ENCODE peak calls at places on chromosomes 1 and 21, in ten cellular contexts. One of them, this sample, is unnamed.

GRCh38 chr1:11406845-11407244 is 72.1 kb upstream of the DISP3 start:
- DNase-seq in SK-N-SH: no peak
- DNase-seq in GM23248: no peak
- DNase-seq in psoas muscle: no peak
- DNase-seq in neural progenitor cell: no peak
- DNase-seq in fibroblast of lung: no peak
- DNase-seq in endodermal cell: no peak
- DNase-seq in aorta: no peak
- DNase-seq in HL-60: no peak
- DNase-seq in IMR-90: no peak
- DNase-seq in this sample: no peak

GRCh38 chr1:236516929-236517704 is 6.7 kb upstream of the LGALS8 start:
- DNase-seq in aorta: no peak
- DNase-seq in SK-N-SH: no peak
- DNase-seq in GM23248: peak
- DNase-seq in endodermal cell: no peak
- DNase-seq in HL-60: no peak
- DNase-seq in psoas muscle: no peak
- DNase-seq in IMR-90: peak
- DNase-seq in neural progenitor cell: no peak
- DNase-seq in fibroblast of lung: peak
- DNase-seq in this sample: peak

GRCh38 chr21:39971961-39972360 is 104.7 kb downstream of the PCP4 start:
- DNase-seq in aorta: no peak
- DNase-seq in fibroblast of lung: no peak
- DNase-seq in neural progenitor cell: no peak
- DNase-seq in IMR-90: no peak
- DNase-seq in SK-N-SH: no peak
- DNase-seq in psoas muscle: no peak
- DNase-seq in GM23248: no peak
- DNase-seq in endodermal cell: no peak
- DNase-seq in HL-60: no peak
- DNase-seq in this sample: no peak

GRCh38 chr1:78145105-78145580 is 99.4 kb downstream of the GIPC2 start:
- DNase-seq in IMR-90: peak
- DNase-seq in endodermal cell: peak
- DNase-seq in neural progenitor cell: peak
- DNase-seq in psoas muscle: peak
- DNase-seq in aorta: no peak
- DNase-seq in fibroblast of lung: peak
- DNase-seq in SK-N-SH: peak
- DNase-seq in HL-60: peak
- DNase-seq in GM23248: peak
- DNase-seq in this sample: peak

GRCh38 chr1:19197849-19198248 is 12.2 kb downstream of the UBR4 start:
- DNase-seq in GM23248: no peak
- DNase-seq in neural progenitor cell: no peak
- DNase-seq in HL-60: no peak
- DNase-seq in fibroblast of lung: no peak
- DNase-seq in IMR-90: no peak
- DNase-seq in SK-N-SH: no peak
- DNase-seq in psoas muscle: no peak
- DNase-seq in endodermal cell: no peak
- DNase-seq in aorta: no peak
- DNase-seq in this sample: no peak

GRCh38 chr1:92194516-92194915 is 23.2 kb upstream of the C1orf146 start:
- DNase-seq in HL-60: no peak
- DNase-seq in neural progenitor cell: no peak
- DNase-seq in GM23248: peak
- DNase-seq in IMR-90: peak
- DNase-seq in SK-N-SH: no peak
- DNase-seq in psoas muscle: no peak
- DNase-seq in endodermal cell: no peak
- DNase-seq in aorta: no peak
- DNase-seq in fibroblast of lung: no peak
- DNase-seq in this sample: no peak

GRCh38 chr1:37267111-37267835 is 207.1 kb upstream of the ZC3H12A start:
- DNase-seq in HL-60: no peak
- DNase-seq in psoas muscle: no peak
- DNase-seq in fibroblast of lung: no peak
- DNase-seq in endodermal cell: no peak
- DNase-seq in neural progenitor cell: peak
- DNase-seq in IMR-90: no peak
- DNase-seq in aorta: no peak
- DNase-seq in SK-N-SH: peak
- DNase-seq in GM23248: peak
- DNase-seq in this sample: no peak

GRCh38 chr1:167715653-167716302 is 6.0 kb upstream of the MPZL1 start:
- DNase-seq in psoas muscle: no peak
- DNase-seq in aorta: no peak
- DNase-seq in IMR-90: peak
- DNase-seq in fibroblast of lung: no peak
- DNase-seq in GM23248: no peak
- DNase-seq in HL-60: no peak
- DNase-seq in SK-N-SH: no peak
- DNase-seq in neural progenitor cell: no peak
- DNase-seq in endodermal cell: no peak
- DNase-seq in this sample: peak

GRCh38 chr1:94622757-94623156 is 81.2 kb upstream of the F3 start:
- DNase-seq in psoas muscle: no peak
- DNase-seq in SK-N-SH: no peak
- DNase-seq in GM23248: peak
- DNase-seq in HL-60: no peak
- DNase-seq in fibroblast of lung: peak
- DNase-seq in neural progenitor cell: peak
- DNase-seq in IMR-90: peak
- DNase-seq in aorta: no peak
- DNase-seq in endodermal cell: no peak
- DNase-seq in this sample: peak

GRCh38 chr1:31927661-31927980 is 10.5 kb downstream of the PTP4A2 start:
- DNase-seq in aorta: no peak
- DNase-seq in GM23248: no peak
- DNase-seq in psoas muscle: no peak
- DNase-seq in fibroblast of lung: no peak
- DNase-seq in IMR-90: no peak
- DNase-seq in neural progenitor cell: no peak
- DNase-seq in HL-60: no peak
- DNase-seq in endodermal cell: no peak
- DNase-seq in SK-N-SH: no peak
- DNase-seq in this sample: no peak
- H3K4me3 ChIP-seq in aorta: no peak
- H3K4me3 ChIP-seq in GM23248: no peak
- H3K4me3 ChIP-seq in psoas muscle: peak
- H3K4me3 ChIP-seq in fibroblast of lung: no peak
- H3K4me3 ChIP-seq in IMR-90: no peak
- H3K4me3 ChIP-seq in neural progenitor cell: peak
- H3K4me3 ChIP-seq in HL-60: no peak
- H3K4me3 ChIP-seq in endodermal cell: no peak
- H3K4me3 ChIP-seq in SK-N-SH: no peak
- H3K4me3 ChIP-seq in this sample: no peak

GRCh38 chr1:6309550-6309949 is 48.7 kb upstream of the GPR153 start:
- DNase-seq in fibroblast of lung: no peak
- DNase-seq in psoas muscle: no peak
- DNase-seq in endodermal cell: no peak
- DNase-seq in GM23248: no peak
- DNase-seq in IMR-90: no peak
- DNase-seq in neural progenitor cell: no peak
- DNase-seq in SK-N-SH: no peak
- DNase-seq in aorta: no peak
- DNase-seq in HL-60: no peak
- DNase-seq in this sample: no peak
- H3K4me3 ChIP-seq in fibroblast of lung: no peak
- H3K4me3 ChIP-seq in psoas muscle: no peak
- H3K4me3 ChIP-seq in endodermal cell: no peak
- H3K4me3 ChIP-seq in GM23248: no peak
- H3K4me3 ChIP-seq in IMR-90: no peak
- H3K4me3 ChIP-seq in neural progenitor cell: no peak
- H3K4me3 ChIP-seq in SK-N-SH: no peak
- H3K4me3 ChIP-seq in aorta: no peak
- H3K4me3 ChIP-seq in HL-60: no peak
- H3K4me3 ChIP-seq in this sample: no peak

GRCh38 chr1:202018476-202019234 is 8.3 kb downstream of the ELF3 start:
- DNase-seq in neural progenitor cell: no peak
- DNase-seq in GM23248: no peak
- DNase-seq in fibroblast of lung: peak
- DNase-seq in HL-60: no peak
- DNase-seq in IMR-90: no peak
- DNase-seq in aorta: no peak
- DNase-seq in endodermal cell: peak
- DNase-seq in SK-N-SH: no peak
- DNase-seq in psoas muscle: no peak
- DNase-seq in this sample: no peak
- H3K4me3 ChIP-seq in neural progenitor cell: no peak
- H3K4me3 ChIP-seq in GM23248: no peak
- H3K4me3 ChIP-seq in fibroblast of lung: no peak
- H3K4me3 ChIP-seq in HL-60: no peak
- H3K4me3 ChIP-seq in IMR-90: no peak
- H3K4me3 ChIP-seq in aorta: no peak
- H3K4me3 ChIP-seq in endodermal cell: no peak
- H3K4me3 ChIP-seq in SK-N-SH: no peak
- H3K4me3 ChIP-seq in psoas muscle: no peak
- H3K4me3 ChIP-seq in this sample: no peak

GRCh38 chr1:153697191-153697872 is 18.8 kb downstream of the NPR1 start:
- DNase-seq in neural progenitor cell: peak
- DNase-seq in SK-N-SH: peak
- DNase-seq in endodermal cell: peak
- DNase-seq in fibroblast of lung: peak
- DNase-seq in psoas muscle: peak
- DNase-seq in aorta: peak
- DNase-seq in HL-60: no peak
- DNase-seq in IMR-90: no peak
- DNase-seq in GM23248: peak
- DNase-seq in this sample: no peak
- H3K4me3 ChIP-seq in neural progenitor cell: no peak
- H3K4me3 ChIP-seq in SK-N-SH: no peak
- H3K4me3 ChIP-seq in endodermal cell: no peak
- H3K4me3 ChIP-seq in fibroblast of lung: no peak
- H3K4me3 ChIP-seq in psoas muscle: no peak
- H3K4me3 ChIP-seq in aorta: no peak
- H3K4me3 ChIP-seq in HL-60: no peak
- H3K4me3 ChIP-seq in IMR-90: no peak
- H3K4me3 ChIP-seq in GM23248: no peak
- H3K4me3 ChIP-seq in this sample: no peak